ENCODE peak calls at places on chromosomes 3 and 15, in four cellular contexts. R is IMR-90, K is H9, Y is H1. I is an unnamed sample.

GRCh38 chr3:55300701-55301100 is 186.4 kb downstream of the WNT5A start:
- DNase-seq in R (no peak), K (no peak), Y (no peak), I (no peak)

GRCh38 chr3:194686816-194687637 is 1.3 kb downstream of the FAM43A start:
- DNase-seq in R (peak), K (peak), Y (peak), I (peak)

GRCh38 chr3:24128195-24129005 is 183.3 kb downstream of the NR1D2 start:
- DNase-seq in R (peak), K (no peak), Y (no peak), I (no peak)

GRCh38 chr15:67556964-67557570 is 14.6 kb downstream of the MAP2K5 start:
- DNase-seq in R (no peak), K (no peak), Y (no peak), I (no peak)

GRCh38 chr3:186319988-186320387 is 42.0 kb downstream of the DGKG start:
- DNase-seq in R (no peak), K (no peak), Y (no peak), I (no peak)

GRCh38 chr15:62164500-62165028 is 521 bp downstream of the C2CD4B start:
- DNase-seq in R (no peak), K (peak), Y (peak), I (peak)

GRCh38 chr3:25424238-25425013 is 3.6 kb upstream of the RARB start:
- DNase-seq in R (no peak), K (no peak), Y (no peak), I (no peak)

GRCh38 chr3:159765025-159765859 is 223.4 kb upstream of the IL12A start:
- DNase-seq in R (peak), K (peak), Y (peak), I (peak)

GRCh38 chr15:63274427-63274826 is 3.0 kb upstream of the APH1B start:
- DNase-seq in R (no peak), K (peak), Y (no peak), I (peak)

GRCh38 chr15:78316211-78317077 is 17.0 kb upstream of the SKIC8 start:
- DNase-seq in R (no peak), K (peak), Y (peak), I (peak)

GRCh38 chr15:35466476-35466875 is 79.5 kb downstream of the DPH6 start:
- DNase-seq in R (peak), K (no peak), Y (no peak), I (no peak)

GRCh38 chr15:55799287-55800212 is 56.6 kb upstream of the PRTG start:
- DNase-seq in R (peak), K (peak), Y (peak), I (peak)

GRCh38 chr3:69753179-69753775 is 14.0 kb downstream of the MITF start:
- DNase-seq in R (no peak), K (no peak), Y (no peak), I (no peak)

GRCh38 chr3:69201658-69202057 is 79.3 kb upstream of the LMOD3 start:
- DNase-seq in R (no peak), K (no peak), Y (no peak), I (no peak)

GRCh38 chr3:56086355-56086754 is 381.9 kb downstream of the ERC2 start:
- DNase-seq in R (no peak), K (no peak), Y (no peak), I (no peak)

GRCh38 chr3:65252266-65252665 is 564.5 kb upstream of the ADAMTS9 start:
- DNase-seq in R (no peak), K (no peak), Y (no peak), I (no peak)

GRCh38 chr3:27914199-27914598 is 192.1 kb upstream of the EOMES start:
- DNase-seq in R (no peak), K (peak), Y (peak), I (peak)

GRCh38 chr3:185332026-185332735 is 30.8 kb upstream of the MAP3K13 start:
- DNase-seq in R (peak), K (no peak), Y (no peak), I (peak)

GRCh38 chr3:105431171-105431570 is 64.5 kb downstream of the ALCAM start:
- DNase-seq in R (peak), K (no peak), Y (no peak), I (no peak)

GRCh38 chr3:106176734-106177133 is 307.9 kb upstream of the CBLB start:
- DNase-seq in R (peak), K (no peak), Y (no peak), I (no peak)

GRCh38 chr15:45157974-45158373 is 28.2 kb downstream of the DUOX1 start:
- DNase-seq in R (peak), K (no peak), Y (no peak), I (peak)

GRCh38 chr15:52161406-52161966 is 29.7 kb downstream of the GNB5 start:
- DNase-seq in R (no peak), K (no peak), Y (no peak), I (no peak)

GRCh38 chr15:52163321-52164190 is 27.6 kb downstream of the GNB5 start:
- DNase-seq in R (no peak), K (peak), Y (peak), I (peak)

GRCh38 chr15:52162876-52163275 is 28.3 kb downstream of the GNB5 start:
- DNase-seq in R (no peak), K (no peak), Y (no peak), I (no peak)

GRCh38 chr15:52164631-52165265 is 26.4 kb downstream of the GNB5 start:
- DNase-seq in R (peak), K (no peak), Y (peak), I (peak)

DNA sequence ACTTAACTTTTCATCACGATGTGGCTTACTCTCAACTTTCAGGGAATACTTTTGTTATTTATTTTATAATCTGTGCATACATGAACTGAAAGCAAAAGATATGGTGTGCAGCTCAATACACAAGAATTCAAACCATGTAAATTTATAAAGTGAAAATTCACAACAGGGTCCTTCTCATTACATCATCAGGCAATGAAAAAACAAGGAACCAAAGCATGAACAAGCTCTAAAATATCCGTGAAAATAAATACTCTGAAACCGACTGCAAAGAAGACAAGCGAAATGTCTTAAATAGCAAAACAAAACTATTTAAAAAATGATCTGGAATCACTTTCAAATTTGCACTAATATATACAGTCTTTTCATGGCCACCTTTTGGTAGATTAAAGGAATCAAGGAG is 28.9 kb downstream of the GNB5 start:
- DNase-seq in R (peak), K (no peak), Y (no peak), I (no peak)
- H4K8ac ChIP-seq in R (peak), K (no peak), Y (no peak), I (no peak)

GRCh38 chr3:126888186-126888760 is 94.6 kb upstream of the PLXNA1 start:
- DNase-seq in R (no peak), K (no peak), Y (no peak), I (peak)
- H4K5ac ChIP-seq in R (no peak), K (no peak), Y (no peak), I (no peak)

GRCh38 chr15:75834011-75834410 is 9.2 kb upstream of the UBE2Q2 start:
- DNase-seq in R (no peak), K (no peak), Y (no peak), I (no peak)

GRCh38 chr15:75832114-75832513 is 11.1 kb upstream of the UBE2Q2 start:
- DNase-seq in R (no peak), K (no peak), Y (no peak), I (no peak)

GRCh38 chr15:75830910-75831805 is 12.1 kb upstream of the UBE2Q2 start:
- DNase-seq in R (no peak), K (no peak), Y (no peak), I (peak)

GRCh38 chr15:75828429-75828828 is 14.8 kb upstream of the UBE2Q2 start:
- DNase-seq in R (no peak), K (no peak), Y (no peak), I (no peak)

DNA sequence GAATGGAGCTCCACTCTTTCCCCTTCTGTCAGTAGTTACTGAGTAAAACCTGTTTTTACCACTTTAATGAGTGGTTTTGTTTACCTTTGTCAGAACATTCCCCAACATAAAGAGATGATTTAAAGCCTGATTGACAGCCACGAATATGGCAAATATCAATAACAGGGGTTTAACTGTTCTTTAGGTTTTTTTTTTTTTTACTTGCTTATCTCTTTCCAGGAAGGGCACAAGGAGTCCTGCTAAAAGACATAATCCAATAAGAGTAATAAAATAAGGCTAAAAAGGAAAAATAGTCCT is 11.5 kb upstream of the UBE2Q2 start:
- DNase-seq in R (no peak), K (no peak), Y (no peak), I (no peak)
- H4K8ac ChIP-seq in R (no peak), K (no peak), Y (no peak), I (no peak)

DNA sequence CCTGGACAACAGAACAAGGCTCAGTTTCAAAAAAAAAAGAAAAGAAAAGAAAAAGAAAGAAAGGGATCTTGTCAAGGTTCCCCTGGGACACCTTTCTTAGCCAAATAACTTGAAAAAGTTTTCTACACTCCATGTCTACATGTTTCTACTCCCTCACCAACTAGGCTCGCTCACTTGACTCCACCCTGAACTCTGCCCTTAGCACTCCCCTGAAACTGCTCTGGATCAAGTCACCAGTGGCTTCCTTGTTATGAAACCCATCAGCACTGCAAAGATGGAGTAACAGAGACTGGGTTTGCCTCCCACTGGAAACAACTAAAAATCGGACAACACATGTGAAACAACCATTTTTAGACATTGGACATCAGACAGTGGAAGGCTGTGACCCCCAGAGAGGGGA is 36.9 kb downstream of the TMEM40 start:
- DNase-seq in R (no peak), K (no peak), Y (no peak), I (no peak)
- H4K5ac ChIP-seq in R (no peak), K (no peak), Y (no peak), I (no peak)

GRCh38 chr15:95715919-95716318 is 614.6 kb upstream of the NR2F2 start:
- DNase-seq in R (no peak), K (no peak), Y (no peak), I (no peak)

GRCh38 chr15:95715116-95715888 is 615.2 kb upstream of the NR2F2 start:
- DNase-seq in R (peak), K (no peak), Y (no peak), I (no peak)

GRCh38 chr15:95716708-95717107 is 613.8 kb upstream of the NR2F2 start:
- DNase-seq in R (no peak), K (no peak), Y (no peak), I (no peak)

GRCh38 chr15:95713315-95713714 is 617.2 kb upstream of the NR2F2 start:
- DNase-seq in R (no peak), K (no peak), Y (no peak), I (no peak)

GRCh38 chr15:95718441-95718840 is 612.1 kb upstream of the NR2F2 start:
- DNase-seq in R (no peak), K (no peak), Y (no peak), I (no peak)
- H4K8ac ChIP-seq in R (no peak), K (no peak), Y (no peak), I (no peak)

DNA sequence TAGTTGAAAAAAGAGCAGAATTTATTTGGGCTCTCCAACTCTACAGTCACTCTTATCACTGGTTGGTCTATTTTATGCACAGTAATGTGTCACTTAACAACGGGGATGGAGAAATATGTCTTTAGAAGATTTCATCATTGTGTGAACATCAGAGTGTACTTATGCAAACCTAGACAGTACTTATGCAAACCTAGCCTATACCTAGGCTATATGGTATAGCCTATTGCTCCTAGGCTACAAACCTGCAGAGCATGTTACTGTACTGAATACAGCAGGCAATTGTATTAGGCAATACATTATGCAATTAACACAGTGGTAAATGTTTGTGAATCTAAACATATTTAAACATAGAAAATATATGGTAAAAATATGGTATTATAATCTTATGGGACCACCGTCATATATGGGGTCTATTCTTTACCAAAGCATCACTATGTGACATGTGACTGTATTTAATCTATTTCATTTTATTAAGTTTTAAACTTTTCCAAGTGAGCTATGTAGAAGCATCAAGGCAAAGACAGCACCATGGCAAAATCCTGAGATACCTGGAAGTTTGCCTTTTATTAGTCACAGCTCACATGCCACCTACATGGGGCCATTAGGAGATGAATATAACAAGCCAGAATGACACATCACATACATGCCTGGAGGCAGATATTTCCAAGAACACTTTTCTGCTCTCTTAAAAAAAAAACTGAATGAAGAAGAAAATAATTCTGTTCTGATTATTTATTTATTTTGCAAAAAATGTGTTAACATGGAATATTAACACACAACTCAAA is 537.4 kb downstream of the TUSC7 start:
- DNase-seq in R (peak), K (no peak), Y (no peak), I (no peak)
- H4K5ac ChIP-seq in R (no peak), K (no peak), Y (no peak), I (no peak)

GRCh38 chr3:99741588-99741987 is 76.1 kb upstream of the CMSS1 start:
- DNase-seq in R (no peak), K (no peak), Y (no peak), I (no peak)
- H4K8ac ChIP-seq in R (no peak), K (no peak), Y (no peak), I (no peak)

DNA sequence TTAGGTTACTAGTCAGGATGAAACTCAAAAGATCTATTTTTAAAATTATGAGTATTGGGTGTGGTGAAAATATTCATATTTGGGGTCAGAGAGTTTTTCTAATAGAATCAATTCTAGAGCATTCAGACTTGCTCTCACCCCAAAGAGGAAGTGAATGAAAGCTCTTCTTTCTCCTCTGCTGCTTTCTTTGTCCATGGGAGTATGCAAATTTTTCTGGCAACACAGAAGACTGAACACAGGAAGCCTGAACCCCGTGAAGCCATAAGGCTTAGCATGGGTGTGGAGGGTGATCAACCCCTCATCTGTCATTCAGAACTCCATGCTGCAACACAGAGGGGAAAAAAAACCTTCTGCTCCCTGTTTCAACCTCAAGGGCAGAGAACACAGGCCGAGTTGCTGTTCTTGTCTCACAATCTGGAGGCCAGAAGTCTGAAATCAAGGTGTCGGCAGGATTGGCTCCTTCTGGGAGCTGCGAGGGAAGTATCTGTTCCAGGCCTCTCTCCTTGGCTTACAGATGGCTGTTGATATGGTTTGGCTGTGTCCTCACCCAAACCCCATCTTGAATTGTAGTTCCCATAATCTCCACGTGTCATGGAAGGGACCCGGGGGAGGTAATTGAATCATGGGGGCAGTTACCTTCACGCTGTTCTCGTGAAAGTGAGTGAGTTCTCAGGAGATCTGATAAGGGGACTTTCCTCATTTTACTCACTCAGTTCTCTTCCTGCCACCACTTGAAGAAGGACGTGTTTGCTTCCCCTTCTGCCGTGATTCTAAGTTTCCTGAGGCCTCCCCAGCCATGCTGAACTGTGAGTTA is 33.7 kb upstream of the CD47 start:
- DNase-seq in R (no peak), K (no peak), Y (no peak), I (peak)
- H4K5ac ChIP-seq in R (peak), K (no peak), Y (no peak), I (no peak)

DNA sequence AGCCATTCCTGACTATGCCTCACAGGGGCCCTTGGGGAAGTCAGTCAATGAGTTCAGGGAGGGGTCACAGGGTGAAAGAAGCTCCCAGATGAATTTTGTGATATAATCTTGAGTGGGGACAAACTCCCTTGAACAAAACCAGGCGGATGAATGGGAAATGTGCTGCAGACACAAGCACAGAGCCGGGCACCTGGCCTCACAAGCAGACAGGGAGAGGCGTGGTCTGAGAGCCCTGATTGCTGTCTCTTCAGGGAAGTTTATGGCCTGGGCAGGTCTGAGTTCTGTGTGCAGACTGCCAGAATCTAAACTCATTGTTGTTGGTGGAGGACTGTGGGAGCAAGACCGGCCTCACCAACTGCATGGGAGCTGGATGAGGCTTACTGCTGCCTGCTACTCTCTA is 591.8 kb downstream of the EPHA3 start:
- DNase-seq in R (no peak), K (no peak), Y (no peak), I (no peak)
- H4K8ac ChIP-seq in R (no peak), K (no peak), Y (no peak), I (no peak)